ENCODE peak calls at places on chromosomes 12 and 14, in eight cellular contexts. G is posterior cingulate gyrus, Q is RCC 7860, W is LHCN-M2, U is upper lobe of left lung, A is SW480, D is prostate gland, C is left cardiac atrium. R is an unnamed sample.

GRCh38 chr14:103109789-103110415 is 13.4 kb upstream of the TNFAIP2 start:
- DNase-seq in U (no peak), C (peak), Q (peak), A (peak), D (no peak), G (no peak), W (peak), R (no peak)

GRCh38 chr12:44317651-44318126 is 481.8 kb downstream of the TMEM117 start:
- DNase-seq in W (peak), Q (peak), D (no peak), A (peak), G (no peak), C (no peak), U (no peak), R (peak)

GRCh38 chr14:100526057-100526456 is 61.2 kb downstream of the BEGAIN start:
- DNase-seq in G (peak), W (no peak), A (no peak), C (no peak), D (no peak), Q (no peak), U (no peak), R (no peak)

GRCh38 chr14:35883677-35884293 is 57.6 kb downstream of the BRMS1L start:
- DNase-seq in G (peak), W (peak), C (peak), D (no peak), A (peak), U (peak), Q (no peak), R (peak)

GRCh38 chr12:125412506-125412905 is 347.3 kb downstream of the AACS start:
- DNase-seq in U (no peak), Q (no peak), C (no peak), D (no peak), A (no peak), G (peak), W (no peak), R (no peak)

GRCh38 chr12:124347805-124348658 is 53.1 kb downstream of the RFLNA start:
- DNase-seq in Q (no peak), D (peak), G (no peak), U (no peak), C (no peak), A (no peak), W (no peak), R (no peak)

GRCh38 chr14:36162267-36162666 is 14.3 kb downstream of the PTCSC3 start:
- DNase-seq in W (no peak), U (no peak), C (no peak), Q (no peak), G (no peak), D (no peak), A (peak), R (no peak)

GRCh38 chr14:94601961-94602391 is 10.2 kb upstream of the SERPINA3 start:
- DNase-seq in Q (peak), W (peak), D (peak), C (peak), U (peak), G (peak), A (peak), R (no peak)

GRCh38 chr12:24645254-24645653 is 303.6 kb downstream of the BCAT1 start:
- DNase-seq in A (no peak), W (no peak), D (no peak), Q (no peak), U (no peak), G (no peak), C (no peak), R (no peak)

R was measured in Panc1.